ENCODE peak calls at places on chromosomes 11 and 22, in ten cellular contexts. W, L, F, X, G, J, P, K, O and T are unnamed samples. For H3K4me1, the result is how much of the 10 kb centered on the place peaks cover.

GRCh38 chr11:62547691-62548281 is 1.2 kb upstream of the AHNAK start:
- DNase-seq in W (no peak), L (no peak), F (no peak), X (no peak), G (no peak), J (no peak), P (peak), K (no peak), O (no peak), T (no peak)

GRCh38 chr11:1876361-1877063 is 15.2 kb downstream of the PRR33 start:
- DNase-seq in W (peak), L (peak), F (peak), X (peak), G (peak), J (no peak), P (peak), K (peak), O (no peak), T (peak)

GRCh38 chr11:48036011-48036410 is 55.7 kb downstream of the PTPRJ start:
- DNase-seq in W (no peak), L (no peak), F (no peak), X (no peak), G (no peak), J (no peak), P (no peak), K (no peak), O (no peak), T (no peak)

GRCh38 chr11:46603704-46604308 is 10.0 kb upstream of the AMBRA1 start:
- DNase-seq in W (no peak), L (no peak), F (no peak), X (no peak), G (no peak), J (no peak), P (no peak), K (no peak), O (no peak), T (no peak)

GRCh38 chr11:32831241-32831640 is 1.5 kb downstream of the PRRG4 start:
- DNase-seq in W (no peak), L (no peak), F (no peak), X (no peak), G (no peak), J (no peak), P (no peak), K (no peak), O (no peak), T (no peak)

GRCh38 chr11:76669901-76670474 is 559 bp downstream of the LRRC32 start:
- DNase-seq in W (peak), L (no peak), F (no peak), X (peak), G (peak), J (no peak), P (no peak), K (peak), O (no peak), T (peak)

GRCh38 chr11:12853652-12854296 is 155.3 kb upstream of the RASSF10 start:
- DNase-seq in W (no peak), L (peak), F (no peak), X (peak), G (peak), J (no peak), P (peak), K (no peak), O (no peak), T (no peak)

GRCh38 chr11:66172146-66172545 is 96.3 kb upstream of the RAB1B start:
- DNase-seq in W (no peak), L (no peak), F (no peak), X (no peak), G (peak), J (no peak), P (no peak), K (no peak), O (no peak), T (no peak)

GRCh38 chr11:126862664-126863247 is 137.8 kb downstream of the KIRREL3 start:
- DNase-seq in W (no peak), L (no peak), F (no peak), X (no peak), G (no peak), J (no peak), P (no peak), K (no peak), O (no peak), T (no peak)

GRCh38 chr11:11608783-11609232 is 13.0 kb downstream of the GALNT18 start:
- DNase-seq in W (no peak), L (no peak), F (no peak), X (no peak), G (peak), J (no peak), P (no peak), K (no peak), O (no peak), T (no peak)

GRCh38 chr22:46738642-46738960 is 549 bp upstream of the CERK start:
- DNase-seq in W (no peak), L (no peak), F (no peak), X (no peak), G (no peak), J (no peak), P (no peak), K (no peak), O (no peak), T (no peak)

GRCh38 chr11:112253605-112254242 is 6.9 kb downstream of the PLET1 start:
- DNase-seq in W (no peak), L (no peak), F (no peak), X (no peak), G (no peak), J (no peak), P (no peak), K (no peak), O (no peak), T (no peak)

GRCh38 chr22:49788492-49788891 is 39.2 kb downstream of the BRD1 start:
- DNase-seq in W (peak), L (peak), F (no peak), X (peak), G (peak), J (no peak), P (peak), K (no peak), O (peak), T (peak)

GRCh38 chr22:23243006-23243573 is 62.8 kb downstream of the BCR start:
- DNase-seq in W (no peak), L (no peak), F (peak), X (no peak), G (no peak), J (peak), P (no peak), K (no peak), O (no peak), T (peak)

GRCh38 chr22:35777335-35777975 is 59.8 kb downstream of the APOL5 start:
- DNase-seq in W (no peak), L (no peak), F (no peak), X (no peak), G (peak), J (no peak), P (no peak), K (no peak), O (no peak), T (no peak)

GRCh38 chr11:131785801-131786200 is 415.4 kb downstream of the NTM start:
- DNase-seq in W (no peak), L (no peak), F (no peak), X (no peak), G (no peak), J (no peak), P (no peak), K (no peak), O (no peak), T (no peak)

GRCh38 chr11:125621995-125622394 is 3.0 kb upstream of the CHEK1 start:
- DNase-seq in W (no peak), L (no peak), F (no peak), X (no peak), G (peak), J (no peak), P (no peak), K (no peak), O (no peak), T (no peak)

GRCh38 chr11:2417856-2418705 is 17.5 kb downstream of the TSSC4 start:
- DNase-seq in W (peak), L (no peak), F (no peak), X (no peak), G (no peak), J (no peak), P (no peak), K (no peak), O (no peak), T (no peak)

GRCh38 chr22:44455963-44456358 is 42.1 kb downstream of the RTL6 start:
- DNase-seq in W (no peak), L (no peak), F (no peak), X (no peak), G (no peak), J (no peak), P (peak), K (no peak), O (peak), T (no peak)

GRCh38 chr22:24822471-24822870 is 16.5 kb downstream of the SGSM1 start:
- DNase-seq in W (no peak), L (no peak), F (no peak), X (peak), G (no peak), J (no peak), P (peak), K (no peak), O (no peak), T (no peak)

GRCh38 chr11:25755918-25756584 is 575.9 kb upstream of the ANO3 start:
- DNase-seq in W (no peak), L (no peak), F (no peak), X (no peak), G (no peak), J (no peak), P (no peak), K (no peak), O (no peak), T (peak)

GRCh38 chr11:42170601-42171000 is 711.1 kb upstream of the LRRC4C start:
- DNase-seq in W (no peak), L (no peak), F (no peak), X (no peak), G (peak), J (no peak), P (no peak), K (no peak), O (no peak), T (no peak)

GRCh38 chr11:119803726-119804294 is 74.8 kb upstream of the NECTIN1 start:
- DNase-seq in W (no peak), L (no peak), F (no peak), X (peak), G (no peak), J (no peak), P (no peak), K (peak), O (no peak), T (no peak)

GRCh38 chr22:45335021-45335818 is 25.5 kb downstream of the FAM118A start:
- DNase-seq in W (no peak), L (no peak), F (no peak), X (no peak), G (no peak), J (no peak), P (no peak), K (no peak), O (peak), T (no peak)

GRCh38 chr22:31089101-31090100 is 8.3 kb downstream of the SMTN start:
- DNase-seq in W (peak), L (peak), F (peak), X (peak), G (peak), J (no peak), P (peak), K (no peak), O (no peak), T (peak)

GRCh38 chr11:125062931-125063428 is at the start of gene SLC37A2:
- DNase-seq in W (peak), L (peak), F (peak), X (peak), G (peak), J (peak), P (peak), K (peak), O (peak), T (peak)

GRCh38 chr11:45305874-45306623 is 19.9 kb upstream of the SYT13 start:
- DNase-seq in W (no peak), L (no peak), F (no peak), X (no peak), G (no peak), J (no peak), P (no peak), K (no peak), O (peak), T (no peak)

GRCh38 chr11:68569357-68569756 is 108.8 kb downstream of the PPP6R3 start:
- DNase-seq in W (no peak), L (no peak), F (no peak), X (no peak), G (no peak), J (no peak), P (no peak), K (no peak), O (no peak), T (no peak)

GRCh38 chr11:125916683-125917337 is 12.5 kb downstream of the DDX25 start:
- DNase-seq in W (no peak), L (peak), F (no peak), X (no peak), G (no peak), J (no peak), P (peak), K (no peak), O (no peak), T (peak)

GRCh38 chr22:47370448-47371262 is 608.2 kb downstream of the TBC1D22A start:
- DNase-seq in W (no peak), L (no peak), F (no peak), X (no peak), G (no peak), J (no peak), P (peak), K (no peak), O (no peak), T (no peak)

GRCh38 chr22:45884201-45885067 is 92.5 kb downstream of the WNT7B start:
- DNase-seq in W (peak), L (no peak), F (no peak), X (peak), G (no peak), J (no peak), P (no peak), K (peak), O (no peak), T (no peak)

GRCh38 chr22:39384750-39385480 is 14.7 kb upstream of the TAB1 start:
- DNase-seq in W (no peak), L (no peak), F (no peak), X (no peak), G (peak), J (peak), P (no peak), K (no peak), O (no peak), T (no peak)

GRCh38 chr11:74272276-74272675 is 39.2 kb downstream of the P4HA3 start:
- DNase-seq in W (no peak), L (no peak), F (no peak), X (no peak), G (no peak), J (no peak), P (no peak), K (no peak), O (no peak), T (no peak)

GRCh38 chr22:43887391-43887790 is 4.4 kb downstream of the PNPLA5 start:
- DNase-seq in W (no peak), L (no peak), F (no peak), X (no peak), G (no peak), J (no peak), P (no peak), K (peak), O (no peak), T (no peak)

DNA sequence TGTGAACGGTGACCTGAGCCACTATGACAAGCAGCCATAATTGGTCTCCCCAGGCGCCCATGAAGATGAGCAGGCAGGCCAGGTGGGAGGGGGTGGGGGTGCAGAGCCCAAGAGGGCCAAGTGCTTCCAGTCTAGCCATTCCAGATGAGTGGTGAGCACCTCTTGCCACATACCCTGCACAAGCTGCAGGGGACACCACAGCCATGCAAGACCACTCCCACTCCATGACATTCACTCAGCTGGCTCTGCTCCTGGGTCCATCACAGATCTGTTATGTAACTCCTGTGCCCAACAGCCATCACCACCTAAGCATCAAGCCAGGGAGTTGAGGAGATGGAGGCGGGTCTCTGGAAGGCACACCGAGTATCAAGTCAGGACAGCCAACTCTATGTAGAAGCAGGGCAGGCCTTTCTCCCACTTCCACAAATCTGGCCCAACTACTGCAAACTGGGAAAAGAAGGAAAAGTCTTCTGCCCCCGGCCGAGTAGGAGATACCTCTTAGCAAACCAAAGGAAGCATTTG is 8.4 kb downstream of the TMEM184B start:
- DNase-seq in W (no peak), L (no peak), F (no peak), X (no peak), G (no peak), J (no peak), P (no peak), K (no peak), O (no peak), T (no peak)
- H3K4me1 ChIP-seq in W (under half), L (under half), F (under half), X (under half), G (under half), J (under half), P (half or more), K (under half), O (half or more), T (under half)

GRCh38 chr11:110186456-110186855 is 93.3 kb downstream of the ZC3H12C start:
- DNase-seq in W (no peak), L (no peak), F (no peak), X (no peak), G (no peak), J (no peak), P (no peak), K (no peak), O (peak), T (no peak)

GRCh38 chr11:110184974-110185597 is 91.9 kb downstream of the ZC3H12C start:
- DNase-seq in W (no peak), L (no peak), F (no peak), X (peak), G (peak), J (no peak), P (no peak), K (no peak), O (peak), T (no peak)

GRCh38 chr11:110187731-110188130 is 94.5 kb downstream of the ZC3H12C start:
- DNase-seq in W (no peak), L (no peak), F (no peak), X (no peak), G (no peak), J (no peak), P (no peak), K (no peak), O (no peak), T (no peak)

GRCh38 chr11:110185599-110185998 is 92.4 kb downstream of the ZC3H12C start:
- DNase-seq in W (no peak), L (no peak), F (no peak), X (no peak), G (no peak), J (no peak), P (no peak), K (no peak), O (peak), T (no peak)

GRCh38 chr11:110186867-110187266 is 93.7 kb downstream of the ZC3H12C start:
- DNase-seq in W (no peak), L (no peak), F (no peak), X (no peak), G (no peak), J (no peak), P (no peak), K (no peak), O (no peak), T (no peak)
- H3K4me1 ChIP-seq in W (under half), L (under half), F (under half), X (under half), G (under half), J (under half), P (under half), K (under half), O (under half), T (under half)

DNA sequence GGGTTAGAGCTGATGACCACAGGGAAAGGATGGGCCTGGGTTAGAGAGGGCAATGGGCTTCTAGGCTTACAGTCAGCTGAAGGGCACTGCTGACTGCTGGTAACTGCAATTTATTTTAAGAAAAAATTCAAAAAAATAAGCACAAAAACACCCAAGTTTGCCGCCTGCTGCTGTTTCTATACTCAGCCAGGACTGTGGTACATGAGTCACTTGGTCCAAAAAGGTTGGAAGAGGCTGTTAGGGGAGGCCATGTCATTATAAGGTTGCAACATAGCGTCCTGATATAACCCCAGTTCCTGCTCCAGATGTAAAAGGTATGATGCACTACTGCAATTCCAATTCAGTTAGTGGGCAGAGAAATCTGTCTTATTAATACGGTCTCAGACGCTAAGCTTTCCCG is 98.9 kb downstream of the ETS1 start:
- DNase-seq in W (no peak), L (no peak), F (no peak), X (peak), G (peak), J (no peak), P (no peak), K (no peak), O (no peak), T (no peak)
- H3K4me1 ChIP-seq in W (under half), L (under half), F (half or more), X (under half), G (under half), J (under half), P (under half), K (under half), O (half or more), T (under half)

DNA sequence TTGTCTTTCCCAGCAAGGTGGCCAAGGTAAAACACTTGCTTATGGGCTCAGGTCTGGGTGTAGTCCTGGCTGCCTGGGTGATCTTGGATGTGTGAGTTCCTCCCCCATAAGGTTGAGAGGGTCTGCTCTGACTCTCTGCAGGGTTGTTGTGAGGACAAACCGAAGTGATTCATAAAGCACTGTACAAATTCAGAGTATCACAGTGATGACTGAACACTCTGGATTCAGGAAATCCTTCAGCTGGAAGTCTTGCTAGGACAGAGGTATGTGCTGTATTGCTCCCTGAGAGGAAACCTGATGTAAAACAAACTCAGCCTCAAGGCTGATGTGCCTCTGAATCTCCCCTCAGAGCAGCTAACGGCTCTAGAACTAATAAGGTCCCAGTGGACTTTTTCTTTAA is 220.9 kb upstream of the PITPNB start:
- DNase-seq in W (no peak), L (no peak), F (no peak), X (no peak), G (peak), J (no peak), P (no peak), K (no peak), O (no peak), T (no peak)
- H3K4me1 ChIP-seq in W (under half), L (under half), F (under half), X (under half), G (under half), J (under half), P (under half), K (under half), O (under half), T (under half)